ENCODE peak calls at places on chromosomes 5 and 9, in four cellular contexts. W is prostate gland, B is GM23338, R is psoas muscle. M is an unnamed sample.

GRCh38 chr5:61311056-61311455 is 21.0 kb upstream of the ZSWIM6 start:
- DNase-seq in W (no peak), B (peak; percentile 52), R (no peak), M (no peak)

GRCh38 chr5:118557103-118557805 is 431.1 kb downstream of the DTWD2 start:
- DNase-seq in W (peak; percentile 6), B (no peak), R (no peak), M (no peak)

GRCh38 chr9:137320555-137321384 is 18.7 kb upstream of the NRARP start:
- DNase-seq in W (no peak), B (peak; percentile 65), R (peak; percentile 57), M (peak; percentile 71)

GRCh38 chr9:133592731-133593409 is 16.3 kb downstream of the FAM163B start:
- DNase-seq in W (no peak), B (no peak), R (no peak), M (peak; percentile 61)

GRCh38 chr5:128469924-128470323 is 68.1 kb downstream of the FBN2 start:
- DNase-seq in W (no peak), B (no peak), R (no peak), M (no peak)

GRCh38 chr5:35963381-35963843 is 25.0 kb upstream of the CAPSL start:
- DNase-seq in W (no peak), B (peak; percentile 76), R (no peak), M (no peak)

GRCh38 chr5:54646285-54647101 is 128.9 kb downstream of the SNX18 start:
- DNase-seq in W (peak; percentile 13), B (peak; percentile 49), R (peak; percentile 74), M (peak; percentile 93)

GRCh38 chr5:164578911-164579310 is 1073.5 kb downstream of the MAT2B start:
- DNase-seq in W (no peak), B (no peak), R (no peak), M (no peak)

GRCh38 chr9:92332577-92333287 is 7.0 kb downstream of the CENPP start:
- DNase-seq in W (peak; percentile 16), B (no peak), R (no peak), M (no peak)

GRCh38 chr5:107668933-107669542 is 1.7 kb downstream of the EFNA5 start:
- DNase-seq in W (peak; percentile 6), B (peak; percentile 51), R (peak; percentile 51), M (peak; percentile 66)

GRCh38 chr5:39005566-39006232 is 68.5 kb downstream of the RICTOR start:
- DNase-seq in W (no peak), B (peak; percentile 51), R (no peak), M (no peak)

GRCh38 chr9:34010979-34011378 is 37.7 kb downstream of the UBAP2 start:
- DNase-seq in W (no peak), B (no peak), R (no peak), M (no peak)

GRCh38 chr5:61450170-61450815 is 118.2 kb downstream of the ZSWIM6 start:
- DNase-seq in W (no peak), B (no peak), R (no peak), M (no peak)

GRCh38 chr5:53249529-53249928 is 140.0 kb upstream of the MOCS2 start:
- DNase-seq in W (no peak), B (no peak), R (no peak), M (no peak)

GRCh38 chr9:34884732-34885131 is 73.4 kb upstream of the PHF24 start:
- DNase-seq in W (no peak), B (no peak), R (no peak), M (no peak)

GRCh38 chr5:98940586-98940985 is 11.8 kb upstream of the CHD1 start:
- DNase-seq in W (no peak), B (peak; percentile 12), R (no peak), M (no peak)

GRCh38 chr9:93917121-93917853 is 37.9 kb downstream of the BARX1 start:
- DNase-seq in W (no peak), B (no peak), R (no peak), M (no peak)
- H3K27ac ChIP-seq in W (no peak overlapping the region), B (no peak overlapping the region), R (no peak overlapping the region), M (no peak overlapping the region)

GRCh38 chr5:126452477-126452876 is 29.3 kb downstream of the GRAMD2B start:
- DNase-seq in W (no peak), B (no peak), R (no peak), M (no peak)

GRCh38 chr5:126450895-126451294 is 27.7 kb downstream of the GRAMD2B start:
- DNase-seq in W (no peak), B (no peak), R (no peak), M (no peak)

GRCh38 chr5:126448720-126449119 is 25.5 kb downstream of the GRAMD2B start:
- DNase-seq in W (no peak), B (no peak), R (no peak), M (no peak)

GRCh38 chr5:126449751-126450271 is 26.6 kb downstream of the GRAMD2B start:
- DNase-seq in W (no peak), B (no peak), R (no peak), M (no peak)

GRCh38 chr5:126450388-126450787 is 27.2 kb downstream of the GRAMD2B start:
- DNase-seq in W (no peak), B (no peak), R (no peak), M (no peak)
- H3K4me3 ChIP-seq in W (no peak overlapping the region), B (no peak overlapping the region), R (no peak overlapping the region), M (no peak overlapping the region)

GRCh38 chr5:138579517-138579863 is 4.3 kb upstream of the HSPA9 start:
- DNase-seq in W (no peak), B (no peak), R (no peak), M (no peak)
- TF ChIP-seq CTCF in W (no peak), B (no peak), R (no peak), M (no peak)

GRCh38 chr9:130861372-130862180 is 26.5 kb downstream of the ABL1 start:
- DNase-seq in W (no peak), B (no peak), R (no peak), M (no peak)
- H3K27ac ChIP-seq in W (peak overlapping the region; percentile 35), B (peak overlapping the region; percentile 75), R (peak overlapping the region; percentile 66), M (no peak overlapping the region)

M was measured in kidney.